ENCODE peak calls at places on chromosomes 2 and 18, in five cellular contexts. Y is hepatocyte, I is Peyer's patch, J is fibroblast of lung, H is ovary. V is an unnamed sample. For H3K9me3, the result is how much of the 10 kb centered on the place peaks cover.

GRCh38 chr2:143477724-143478443 is 348.7 kb downstream of the ARHGAP15 start:
- DNase-seq in Y (no peak), I (no peak), J (no peak), H (no peak), V (no peak)

GRCh38 chr2:77458216-77458615 is 64.0 kb downstream of the LRRTM4 start:
- DNase-seq in Y (no peak), I (no peak), J (no peak), H (no peak), V (no peak)

GRCh38 chr2:160387558-160388262 is 105.9 kb downstream of the RBMS1 start:
- DNase-seq in Y (peak), I (no peak), J (peak), H (peak), V (no peak)

GRCh38 chr2:113118263-113118657 is 9.1 kb upstream of the IL1RN start:
- DNase-seq in Y (no peak), I (no peak), J (no peak), H (no peak), V (no peak)

GRCh38 chr2:148642891-148643416 is 1.6 kb upstream of the EPC2 start:
- DNase-seq in Y (peak), I (peak), J (peak), H (no peak), V (no peak)

GRCh38 chr2:69132960-69133590 is 120.1 kb downstream of the ANTXR1 start:
- DNase-seq in Y (no peak), I (no peak), J (no peak), H (no peak), V (no peak)

GRCh38 chr2:119823734-119824334 is 64.1 kb downstream of the PTPN4 start:
- DNase-seq in Y (peak), I (no peak), J (peak), H (no peak), V (no peak)

GRCh38 chr2:165018207-165018606 is 62.9 kb upstream of the SLC38A11 start:
- DNase-seq in Y (no peak), I (no peak), J (no peak), H (no peak), V (no peak)

GRCh38 chr2:152523091-152523490 is 188.1 kb downstream of the FMNL2 start:
- DNase-seq in Y (no peak), I (no peak), J (peak), H (no peak), V (no peak)

GRCh38 chr18:11488175-11488574 is 121.2 kb upstream of the SLC35G4 start:
- DNase-seq in Y (no peak), I (no peak), J (peak), H (no peak), V (no peak)

GRCh38 chr18:7062236-7062635 is 55.4 kb downstream of the LAMA1 start:
- DNase-seq in Y (no peak), I (no peak), J (no peak), H (no peak), V (no peak)

GRCh38 chr2:1224901-1225300 is 188.4 kb upstream of the TPO start:
- DNase-seq in Y (no peak), I (no peak), J (no peak), H (no peak), V (no peak)

GRCh38 chr2:203670939-203671338 is 35.5 kb upstream of the CD28 start:
- DNase-seq in Y (no peak), I (no peak), J (peak), H (no peak), V (no peak)

GRCh38 chr2:29097569-29097968 is 17.6 kb upstream of the CLIP4 start:
- DNase-seq in Y (no peak), I (no peak), J (no peak), H (no peak), V (no peak)

GRCh38 chr2:215003001-215003400 is 135.4 kb downstream of the ABCA12 start:
- DNase-seq in Y (no peak), I (no peak), J (peak), H (no peak), V (no peak)

GRCh38 chr2:31246184-31246852 is 12.4 kb downstream of the EHD3 start:
- DNase-seq in Y (no peak), I (no peak), J (no peak), H (no peak), V (no peak)

GRCh38 chr2:111202266-111203040 is 81.7 kb downstream of the BCL2L11 start:
- DNase-seq in Y (no peak), I (no peak), J (peak), H (no peak), V (no peak)

GRCh38 chr18:43539862-43540261 is 262.6 kb upstream of the SYT4 start:
- DNase-seq in Y (no peak), I (no peak), J (no peak), H (no peak), V (no peak)

GRCh38 chr2:206915136-206915535 is 24.2 kb upstream of the CPO start:
- DNase-seq in Y (peak), I (no peak), J (peak), H (no peak), V (no peak)

GRCh38 chr18:4119127-4119648 is 335.9 kb downstream of the DLGAP1 start:
- DNase-seq in Y (no peak), I (no peak), J (no peak), H (no peak), V (no peak)

GRCh38 chr2:235468978-235469694 is 24.7 kb upstream of the AGAP1 start:
- DNase-seq in Y (peak), I (no peak), J (peak), H (no peak), V (no peak)

GRCh38 chr2:53202063-53202462 is 565.5 kb upstream of the CHAC2 start:
- DNase-seq in Y (peak), I (no peak), J (peak), H (no peak), V (no peak)

GRCh38 chr2:176956791-176957190 is 255.8 kb upstream of the HNRNPA3 start:
- DNase-seq in Y (no peak), I (no peak), J (no peak), H (no peak), V (no peak)

GRCh38 chr2:223108376-223109100 is 56.5 kb downstream of the KCNE4 start:
- DNase-seq in Y (peak), I (no peak), J (no peak), H (no peak), V (no peak)

GRCh38 chr2:126749537-126749936 is 93.6 kb downstream of the GYPC start:
- DNase-seq in Y (no peak), I (no peak), J (peak), H (no peak), V (peak)

GRCh38 chr18:29225351-29225750 is 1048.4 kb upstream of the CDH2 start:
- DNase-seq in Y (no peak), I (no peak), J (no peak), H (no peak), V (no peak)

GRCh38 chr18:48031011-48031480 is 100.6 kb upstream of the SMAD2 start:
- DNase-seq in Y (peak), I (no peak), J (peak), H (peak), V (no peak)

GRCh38 chr18:54880706-54881105 is 52.4 kb downstream of the RAB27B start:
- DNase-seq in Y (peak), I (no peak), J (peak), H (no peak), V (no peak)

GRCh38 chr2:189163889-189164288 is 15.7 kb downstream of the COL5A2 start:
- DNase-seq in Y (no peak), I (no peak), J (peak), H (no peak), V (no peak)

GRCh38 chr18:63317982-63318881 is 1.3 kb downstream of the BCL2 start:
- DNase-seq in Y (peak), I (peak), J (no peak), H (peak), V (peak)

GRCh38 chr2:69100220-69100723 is 87.3 kb downstream of the ANTXR1 start:
- DNase-seq in Y (no peak), I (no peak), J (peak), H (no peak), V (no peak)

GRCh38 chr18:46761054-46761769 is 4.4 kb upstream of the ST8SIA5 start:
- DNase-seq in Y (no peak), I (no peak), J (no peak), H (no peak), V (no peak)

GRCh38 chr18:46449033-46449432 is 208.0 kb downstream of the LOXHD1 start:
- DNase-seq in Y (no peak), I (no peak), J (no peak), H (no peak), V (no peak)

GRCh38 chr2:132909427-132909826 is 239.4 kb upstream of the LYPD1 start:
- DNase-seq in Y (no peak), I (no peak), J (no peak), H (no peak), V (no peak)

GRCh38 chr2:226995625-226996041 is 159.8 kb downstream of the RHBDD1 start:
- DNase-seq in Y (no peak), I (no peak), J (peak), H (no peak), V (no peak)

GRCh38 chr2:61328707-61329251 is 142.1 kb downstream of the USP34 start:
- DNase-seq in Y (peak), I (no peak), J (no peak), H (no peak), V (no peak)

GRCh38 chr2:21469564-21469963 is 345.8 kb downstream of the TDRD15 start:
- DNase-seq in Y (no peak), I (no peak), J (no peak), H (no peak), V (no peak)

GRCh38 chr18:76908277-76908676 is 85.9 kb downstream of the ZNF236 start:
- DNase-seq in Y (no peak), I (no peak), J (no peak), H (no peak), V (no peak)

GRCh38 chr2:2758793-2759367 is 427.8 kb upstream of the MYT1L start:
- DNase-seq in Y (no peak), I (no peak), J (no peak), H (no peak), V (no peak)

GRCh38 chr2:2755990-2756389 is 424.9 kb upstream of the MYT1L start:
- DNase-seq in Y (no peak), I (no peak), J (no peak), H (no peak), V (no peak)

GRCh38 chr2:2754940-2755339 is 423.9 kb upstream of the MYT1L start:
- DNase-seq in Y (no peak), I (no peak), J (no peak), H (no peak), V (no peak)

GRCh38 chr2:2757764-2758163 is 426.7 kb upstream of the MYT1L start:
- DNase-seq in Y (no peak), I (no peak), J (no peak), H (no peak), V (no peak)

DNA sequence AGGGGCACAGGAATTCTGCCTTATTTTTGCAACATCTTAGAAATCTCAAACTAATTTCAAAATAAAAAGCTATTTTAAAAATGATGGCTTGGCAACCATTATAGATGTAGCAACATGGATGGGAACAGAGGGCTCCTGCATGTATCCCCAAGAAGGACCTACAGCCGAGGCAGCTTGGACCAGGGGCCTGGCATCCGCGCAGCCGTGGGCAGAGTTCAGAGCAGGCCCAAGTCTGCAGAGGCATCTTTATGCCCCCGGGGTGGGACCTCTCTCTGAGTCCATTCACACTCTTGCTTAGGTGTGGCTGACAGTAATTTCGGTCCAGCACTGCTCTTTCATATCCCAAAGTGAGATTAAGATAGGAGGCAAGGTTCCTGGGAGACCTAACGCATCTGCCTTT is 425.8 kb upstream of the MYT1L start:
- DNase-seq in Y (no peak), I (no peak), J (no peak), H (no peak), V (no peak)
- H3K9me3 ChIP-seq in Y (under half), I (under half), J (under half), H (under half), V (under half)

GRCh38 chr2:219175486-219175885 is 1.2 kb downstream of the CNPPD1 start:
- DNase-seq in Y (no peak), I (no peak), J (no peak), H (no peak), V (no peak)
- H3K27ac ChIP-seq in Y (peak), I (peak), J (no peak), H (peak), V (peak)

DNA sequence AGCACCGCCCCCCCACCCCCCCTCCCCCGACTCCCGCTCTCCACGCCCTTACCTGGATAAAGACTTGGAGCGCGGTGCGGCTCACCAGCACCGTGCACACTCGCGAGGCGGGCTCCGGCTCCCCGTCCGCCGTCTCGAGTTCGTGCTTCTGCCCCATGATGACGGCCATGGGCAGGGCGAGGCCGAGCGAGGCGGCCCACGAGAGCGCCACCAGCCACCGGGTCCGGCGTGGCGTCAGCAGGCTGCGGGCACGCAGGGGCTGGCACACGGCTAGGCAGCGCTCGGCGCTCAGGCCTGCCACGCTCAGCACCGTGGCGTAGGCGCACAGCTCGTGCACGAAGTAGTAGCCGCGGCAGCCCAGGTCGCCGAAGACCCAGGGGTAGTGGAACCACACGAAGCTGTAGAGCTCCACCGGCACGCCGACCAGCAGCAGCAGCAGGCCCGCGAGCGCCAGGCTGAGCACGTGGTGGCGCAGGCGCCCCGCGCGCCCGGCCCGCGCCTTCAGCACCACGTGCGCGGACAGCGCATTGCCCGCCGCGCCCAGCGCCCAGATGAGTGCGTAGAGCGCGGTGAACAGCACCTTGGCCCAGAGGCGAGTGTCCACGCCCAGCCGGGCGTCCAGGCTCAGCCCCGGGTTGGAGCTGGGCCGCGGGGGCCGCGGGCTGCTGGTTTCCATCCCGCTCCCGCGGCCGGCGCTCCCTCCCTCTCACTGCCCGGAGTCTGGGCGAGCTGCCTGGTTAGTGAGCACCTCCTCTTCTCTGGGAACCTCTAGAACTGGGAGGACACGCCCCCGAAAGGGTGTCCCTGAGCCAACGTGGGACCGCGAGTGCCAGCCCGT is at the start of gene NTSR2:
- DNase-seq in Y (peak), I (no peak), J (peak), H (peak), V (peak)
- TF ChIP-seq CTCF in Y (no peak), I (no peak), J (no peak), H (no peak), V (no peak)

GRCh38 chr2:16063251-16063850 is 123.0 kb downstream of the MYCN start:
- DNase-seq in Y (no peak), I (no peak), J (no peak), H (no peak), V (no peak)

GRCh38 chr2:16062471-16063250 is 122.3 kb downstream of the MYCN start:
- DNase-seq in Y (no peak), I (no peak), J (no peak), H (no peak), V (no peak)

GRCh38 chr2:16064719-16065118 is 124.4 kb downstream of the MYCN start:
- DNase-seq in Y (no peak), I (no peak), J (no peak), H (no peak), V (no peak)

GRCh38 chr2:16066261-16067036 is 126.1 kb downstream of the MYCN start:
- DNase-seq in Y (no peak), I (no peak), J (no peak), H (no peak), V (no peak)

DNA sequence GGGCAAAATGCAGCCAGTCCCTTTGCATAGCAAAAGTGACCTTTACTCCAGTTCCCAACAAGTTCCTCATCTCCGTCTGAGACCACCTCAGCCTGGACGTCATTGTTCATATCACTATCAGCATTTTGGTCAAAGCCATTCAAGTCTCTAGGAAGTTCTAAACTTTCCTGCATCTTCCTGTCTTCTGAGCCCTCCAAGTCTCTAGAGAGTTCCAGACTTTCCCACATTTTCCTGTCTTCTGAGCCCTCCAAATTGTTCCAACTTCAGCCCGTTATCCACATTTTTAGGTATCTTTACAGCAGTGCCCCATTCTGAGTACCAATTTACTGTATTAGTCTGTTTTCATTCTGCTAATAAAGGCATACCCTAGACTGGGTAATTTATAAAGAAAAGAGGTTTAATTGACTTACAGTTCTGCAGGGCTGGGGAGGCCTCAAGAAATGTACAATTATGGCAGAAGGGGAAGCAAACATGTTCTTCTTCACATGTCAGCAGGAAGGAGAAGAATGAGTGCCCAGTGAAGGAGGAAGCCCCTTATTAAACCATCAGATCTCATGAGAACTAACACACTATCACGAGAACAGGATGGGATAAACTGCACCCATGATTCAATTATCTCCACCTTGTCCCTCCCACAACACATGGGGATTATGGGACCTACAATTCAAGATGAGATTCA is 123.7 kb downstream of the MYCN start:
- DNase-seq in Y (no peak), I (no peak), J (no peak), H (no peak), V (no peak)
- H3K9me3 ChIP-seq in Y (under half), I (under half), J (under half), H (under half), V (under half)

GRCh38 chr2:182018218-182018617 is 32.6 kb downstream of the PPP1R1C start:
- DNase-seq in Y (no peak), I (no peak), J (peak), H (no peak), V (no peak)

GRCh38 chr2:182023235-182023634 is 37.6 kb downstream of the PPP1R1C start:
- DNase-seq in Y (no peak), I (no peak), J (no peak), H (no peak), V (no peak)

GRCh38 chr2:182015334-182016109 is 29.9 kb downstream of the PPP1R1C start:
- DNase-seq in Y (no peak), I (no peak), J (no peak), H (no peak), V (no peak)

GRCh38 chr2:182020319-182021055 is 34.8 kb downstream of the PPP1R1C start:
- DNase-seq in Y (no peak), I (no peak), J (peak), H (no peak), V (no peak)
- H3K27ac ChIP-seq in Y (no peak), I (no peak), J (no peak), H (no peak), V (no peak)